ENCODE peak calls at places on chromosomes 3 and 15, in six cellular contexts. D is H1, E is H9, P is HepG2, X is hepatocyte, Q is neural progenitor cell. O is an unnamed sample.

GRCh38 chr3:133991209-133991608 is 38.5 kb downstream of the SLCO2A1 start:
- DNase-seq in E (no peak), P (no peak), D (no peak), X (no peak), Q (no peak), O (peak; percentile 80)

GRCh38 chr3:186208328-186208989 is 99.6 kb upstream of the ETV5 start:
- DNase-seq in P (no peak), Q (no peak), D (no peak), X (no peak), E (no peak), O (no peak)

GRCh38 chr15:78302579-78302978 is 3.2 kb upstream of the SKIC8 start:
- DNase-seq in E (no peak), Q (no peak), D (no peak), X (no peak), P (no peak), O (peak; percentile 90)

GRCh38 chr3:139213936-139214335 is 129.9 kb upstream of the MRPS22 start:
- DNase-seq in E (no peak), X (no peak), P (no peak), Q (no peak), D (no peak), O (no peak)

GRCh38 chr3:88150371-88150770 is 612 bp downstream of the C3orf38 start:
- DNase-seq in D (no peak), X (peak; percentile 7), Q (no peak), P (no peak), E (no peak), O (peak; percentile 66)

GRCh38 chr3:186746008-186746407 is 28.8 kb downstream of the KNG1 start:
- DNase-seq in Q (peak; percentile 10), X (peak; percentile 73), P (peak; percentile 94), E (peak; percentile 85), D (no peak), O (peak; percentile 75)

GRCh38 chr3:107525101-107525953 is 2.6 kb downstream of the BBX start:
- DNase-seq in D (no peak), P (no peak), X (peak; percentile 31), E (peak; percentile 31), Q (peak; percentile 49), O (peak; percentile 67)

GRCh38 chr3:136862611-136862951 is 573 bp downstream of the NCK1 start:
- DNase-seq in X (peak; percentile 81), D (no peak), E (peak; percentile 56), P (peak; percentile 58), Q (no peak), O (peak; percentile 76)

GRCh38 chr15:100968043-100968966 is 49.1 kb downstream of the LRRK1 start:
- DNase-seq in Q (no peak), E (no peak), D (no peak), X (no peak), P (no peak), O (peak; percentile 67)

DNA sequence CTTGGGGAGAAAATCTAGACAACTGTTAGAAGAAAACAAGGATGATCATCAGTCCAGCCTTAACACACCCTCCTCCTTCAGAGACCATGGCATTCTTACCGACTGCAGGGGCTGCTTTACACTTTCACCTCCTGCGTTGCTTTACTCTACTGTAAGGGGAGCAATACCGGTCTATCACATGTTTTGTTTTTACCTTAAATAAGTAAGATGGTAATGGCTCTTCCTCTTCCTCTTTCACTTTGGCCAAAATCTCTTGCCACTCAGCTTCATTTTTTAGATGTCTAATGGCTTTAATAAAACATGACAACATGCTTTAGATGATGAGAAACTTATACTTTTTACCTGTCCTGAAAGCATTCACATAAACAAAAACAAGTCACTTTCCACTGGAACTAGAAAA is 33.4 kb upstream of the STIMATE start:
- DNase-seq in X (no peak), D (no peak), P (no peak), E (no peak), Q (no peak), O (no peak)
- H2AFZ ChIP-seq in X (no peak overlapping the region), D (no peak overlapping the region), P (no peak overlapping the region), E (no peak overlapping the region), Q (no peak overlapping the region), O (no peak overlapping the region)

GRCh38 chr3:82000350-82000749 is 238.9 kb upstream of the GBE1 start:
- DNase-seq in D (no peak), P (no peak), Q (no peak), E (no peak), X (no peak), O (no peak)
- H2AFZ ChIP-seq in D (peak overlapping the region; percentile 23), P (no peak overlapping the region), Q (no peak overlapping the region), E (no peak overlapping the region), X (no peak overlapping the region), O (no peak overlapping the region)

GRCh38 chr3:148631124-148631903 is 66.4 kb upstream of the AGTR1 start:
- DNase-seq in E (peak; percentile 49), P (peak; percentile 61), Q (peak; percentile 68), X (no peak), D (no peak), O (peak; percentile 12)
- H2AFZ ChIP-seq in E (no peak overlapping the region), P (no peak overlapping the region), Q (no peak overlapping the region), X (no peak overlapping the region), D (peak overlapping the region; percentile 35), O (no peak overlapping the region)

DNA sequence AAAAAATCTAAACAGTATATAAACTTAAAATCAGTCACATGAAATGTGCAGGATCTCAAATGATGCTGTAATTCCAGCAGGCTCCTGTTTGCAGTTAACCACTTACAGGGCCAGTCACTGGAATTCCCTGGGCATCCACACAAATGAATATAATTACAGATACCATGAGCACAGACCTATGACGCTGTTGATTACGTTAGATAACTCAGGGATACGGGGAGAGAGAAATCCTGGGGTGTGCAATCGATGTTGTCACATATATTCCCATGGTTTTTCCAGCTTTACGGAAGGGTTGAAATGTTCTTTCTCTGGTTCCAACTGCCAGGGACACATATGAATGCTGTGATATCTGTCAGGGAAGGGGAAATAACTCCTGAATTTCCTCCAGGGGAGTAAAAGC is 100.8 kb downstream of the RORA start:
- DNase-seq in Q (no peak), E (no peak), D (no peak), P (no peak), X (no peak), O (no peak)
- H2AFZ ChIP-seq in Q (no peak overlapping the region), E (no peak overlapping the region), D (no peak overlapping the region), P (no peak overlapping the region), X (no peak overlapping the region), O (no peak overlapping the region)

GRCh38 chr3:127886276-127886862 is 28.7 kb upstream of the KBTBD12 start:
- DNase-seq in Q (no peak), P (no peak), D (no peak), X (no peak), E (no peak), O (no peak)
- H2AFZ ChIP-seq in Q (no peak overlapping the region), P (no peak overlapping the region), D (no peak overlapping the region), X (no peak overlapping the region), E (no peak overlapping the region), O (no peak overlapping the region)

DNA sequence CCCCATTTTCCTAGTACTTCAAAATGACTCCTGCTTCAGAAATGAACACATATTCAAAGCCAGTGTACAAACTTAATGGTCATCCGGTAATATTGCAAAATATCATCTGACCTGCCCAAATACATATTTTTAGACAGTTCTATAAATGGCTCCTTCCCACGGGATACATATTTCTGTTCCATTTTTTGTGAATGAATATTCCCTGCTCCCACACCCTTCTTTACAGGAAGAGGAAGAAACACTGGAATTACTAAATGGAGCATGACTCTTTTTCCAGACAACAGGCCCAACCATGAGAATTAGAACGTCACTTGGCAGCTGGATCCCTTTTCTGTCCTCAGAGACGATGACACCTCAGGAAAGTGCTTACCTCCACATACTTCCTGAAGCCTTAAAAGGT is 38.0 kb upstream of the CBLB start:
- DNase-seq in X (no peak), P (no peak), Q (no peak), E (no peak), D (no peak), O (peak; percentile 91)
- H2AFZ ChIP-seq in X (no peak overlapping the region), P (no peak overlapping the region), Q (no peak overlapping the region), E (no peak overlapping the region), D (no peak overlapping the region), O (peak overlapping the region; percentile 74)

GRCh38 chr3:12840591-12841084 is 727 bp downstream of the RPL32 start:
- DNase-seq in Q (no peak), D (no peak), P (no peak), X (no peak), E (no peak), O (peak; percentile 57)
- H2AFZ ChIP-seq in Q (no peak overlapping the region), D (no peak overlapping the region), P (no peak overlapping the region), X (peak overlapping the region; percentile 14), E (no peak overlapping the region), O (no peak overlapping the region)

GRCh38 chr15:52783929-52784798 is 6.0 kb downstream of the ONECUT1 start:
- DNase-seq in Q (peak; percentile 90), E (peak; percentile 80), P (no peak), D (no peak), X (peak; percentile 55), O (no peak)

GRCh38 chr15:52782514-52782913 is 7.6 kb downstream of the ONECUT1 start:
- DNase-seq in P (no peak), X (no peak), D (no peak), Q (no peak), E (no peak), O (no peak)

GRCh38 chr15:52783191-52783829 is 6.8 kb downstream of the ONECUT1 start:
- DNase-seq in X (peak; percentile 68), P (no peak), Q (peak; percentile 92), E (peak; percentile 91), D (peak; percentile 69), O (no peak)

GRCh38 chr15:52778457-52778856 is 11.7 kb downstream of the ONECUT1 start:
- DNase-seq in Q (no peak), D (no peak), P (no peak), X (no peak), E (peak; percentile 72), O (no peak)

GRCh38 chr15:52780172-52780980 is 9.8 kb downstream of the ONECUT1 start:
- DNase-seq in E (peak; percentile 55), X (peak; percentile 73), P (peak; percentile 51), D (no peak), Q (peak; percentile 73), O (peak; percentile 71)
- H2AFZ ChIP-seq in E (no peak overlapping the region), X (no peak overlapping the region), P (no peak overlapping the region), D (no peak overlapping the region), Q (no peak overlapping the region), O (no peak overlapping the region)

GRCh38 chr3:71890356-71890931 is 105.5 kb upstream of the PROK2 start:
- DNase-seq in X (no peak), P (no peak), E (no peak), D (no peak), Q (no peak), O (no peak)

GRCh38 chr3:71893702-71894479 is 108.9 kb upstream of the PROK2 start:
- DNase-seq in P (no peak), D (no peak), E (peak; percentile 61), X (no peak), Q (no peak), O (no peak)

GRCh38 chr3:71887256-71887655 is 102.3 kb upstream of the PROK2 start:
- DNase-seq in D (no peak), X (no peak), P (no peak), E (no peak), Q (no peak), O (no peak)

GRCh38 chr3:71893120-71893519 is 108.2 kb upstream of the PROK2 start:
- DNase-seq in Q (no peak), P (no peak), E (no peak), D (no peak), X (no peak), O (no peak)

DNA sequence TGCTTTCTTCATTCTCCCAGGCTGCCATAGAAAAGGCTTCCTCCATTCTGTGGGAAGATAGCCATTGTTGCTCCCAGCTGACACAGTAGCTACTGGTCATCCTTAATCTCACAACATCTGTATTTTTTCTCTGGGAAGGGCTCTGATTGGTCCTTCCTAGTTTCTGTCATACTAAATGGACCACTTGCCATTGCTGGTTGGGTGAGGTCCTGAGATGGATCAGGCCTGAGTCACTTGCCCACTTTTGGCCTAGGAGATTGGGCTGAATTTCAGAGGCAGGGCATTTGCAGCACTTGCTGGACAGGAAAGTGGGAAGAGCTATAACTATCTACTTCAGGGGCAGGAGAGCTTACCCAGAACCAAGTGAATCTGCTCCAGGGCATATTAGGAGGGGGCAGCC is 106.5 kb upstream of the PROK2 start:
- DNase-seq in E (no peak), Q (no peak), X (no peak), P (no peak), D (no peak), O (peak; percentile 33)
- H2AFZ ChIP-seq in E (no peak overlapping the region), Q (no peak overlapping the region), X (no peak overlapping the region), P (no peak overlapping the region), D (no peak overlapping the region), O (no peak overlapping the region)